ENCODE peak calls at places on chromosome 3, in five cellular contexts. C is astrocyte of the spinal cord, Q is right lobe of liver, P is BE2C, L is cardiac muscle cell. W is an unnamed sample.

GRCh38 chr3:38267689-38268477 is 2.3 kb downstream of the SLC22A13 start:
- DNase-seq in L (no peak), P (no peak), C (no peak), Q (no peak), W (no peak)

GRCh38 chr3:88151358-88151757 is 1.6 kb downstream of the C3orf38 start:
- DNase-seq in P (no peak), Q (no peak), L (no peak), C (peak; percentile 5), W (peak; percentile 32)

GRCh38 chr3:43253294-43253693 is 33.0 kb upstream of the SNRK start:
- DNase-seq in Q (no peak), L (no peak), C (no peak), P (no peak), W (no peak)

GRCh38 chr3:112327371-112327951 is 5.5 kb upstream of the CD200 start:
- DNase-seq in C (peak; percentile 63), L (peak; percentile 40), Q (no peak), P (peak; percentile 57), W (peak; percentile 86)

GRCh38 chr3:123941150-123941941 is 19.7 kb downstream of the CCDC14 start:
- DNase-seq in C (peak; percentile 16), P (peak; percentile 43), Q (no peak), L (no peak), W (no peak)

GRCh38 chr3:55486101-55486856 is 827 bp downstream of the WNT5A start:
- DNase-seq in C (peak; percentile 91), P (no peak), L (peak; percentile 94), Q (peak; percentile 83), W (peak; percentile 83)

GRCh38 chr3:122992628-122993570 is 34.7 kb downstream of the SEMA5B start:
- DNase-seq in P (peak; percentile 42), C (no peak), L (no peak), Q (no peak), W (no peak)

GRCh38 chr3:114411811-114412803 is 118.3 kb downstream of the TIGIT start:
- DNase-seq in Q (no peak), C (peak; percentile 84), P (no peak), L (no peak), W (peak; percentile 81)

GRCh38 chr3:37861540-37862051 is at the start of gene CTDSPL:
- DNase-seq in C (peak; percentile 30), Q (peak; percentile 68), P (peak; percentile 47), L (peak; percentile 76), W (peak; percentile 71)

GRCh38 chr3:186902154-186902553 is 28.2 kb upstream of the ST6GAL1 start:
- DNase-seq in P (no peak), C (peak; percentile 38), L (no peak), Q (no peak), W (no peak)

GRCh38 chr3:27357665-27358258 is 11.4 kb downstream of the NEK10 start:
- DNase-seq in Q (no peak), P (peak; percentile 43), L (peak; percentile 71), C (peak; percentile 67), W (peak; percentile 73)

GRCh38 chr3:134718736-134719135 is 67.9 kb upstream of the KY start:
- DNase-seq in L (no peak), C (no peak), P (no peak), Q (no peak), W (no peak)

GRCh38 chr3:17678116-17678741 is 64.2 kb downstream of the TBC1D5 start:
- DNase-seq in Q (no peak), C (peak; percentile 52), L (no peak), P (no peak), W (peak; percentile 36)

GRCh38 chr3:183513046-183513706 is 42.3 kb downstream of the KLHL6 start:
- DNase-seq in Q (no peak), C (no peak), L (no peak), P (no peak), W (no peak)

GRCh38 chr3:99753268-99753975 is 64.2 kb upstream of the CMSS1 start:
- DNase-seq in C (peak; percentile 85), P (peak; percentile 34), L (peak; percentile 68), Q (no peak), W (peak; percentile 91)

GRCh38 chr3:170483485-170484262 is 65.0 kb downstream of the CLDN11 start:
- DNase-seq in C (no peak), Q (no peak), L (no peak), P (no peak), W (no peak)

GRCh38 chr3:12405432-12406272 is 78.6 kb upstream of the TSEN2 start:
- DNase-seq in L (no peak), P (peak; percentile 20), C (peak; percentile 95), Q (peak; percentile 95), W (peak; percentile 97)

GRCh38 chr3:29212789-29213433 is 68.0 kb upstream of the RBMS3 start:
- DNase-seq in P (no peak), Q (no peak), L (no peak), C (no peak), W (no peak)

GRCh38 chr3:66442254-66443249 is 58.3 kb downstream of the LRIG1 start:
- DNase-seq in L (peak; percentile 70), Q (peak; percentile 67), P (peak; percentile 61), C (peak; percentile 84), W (peak; percentile 82)

DNA sequence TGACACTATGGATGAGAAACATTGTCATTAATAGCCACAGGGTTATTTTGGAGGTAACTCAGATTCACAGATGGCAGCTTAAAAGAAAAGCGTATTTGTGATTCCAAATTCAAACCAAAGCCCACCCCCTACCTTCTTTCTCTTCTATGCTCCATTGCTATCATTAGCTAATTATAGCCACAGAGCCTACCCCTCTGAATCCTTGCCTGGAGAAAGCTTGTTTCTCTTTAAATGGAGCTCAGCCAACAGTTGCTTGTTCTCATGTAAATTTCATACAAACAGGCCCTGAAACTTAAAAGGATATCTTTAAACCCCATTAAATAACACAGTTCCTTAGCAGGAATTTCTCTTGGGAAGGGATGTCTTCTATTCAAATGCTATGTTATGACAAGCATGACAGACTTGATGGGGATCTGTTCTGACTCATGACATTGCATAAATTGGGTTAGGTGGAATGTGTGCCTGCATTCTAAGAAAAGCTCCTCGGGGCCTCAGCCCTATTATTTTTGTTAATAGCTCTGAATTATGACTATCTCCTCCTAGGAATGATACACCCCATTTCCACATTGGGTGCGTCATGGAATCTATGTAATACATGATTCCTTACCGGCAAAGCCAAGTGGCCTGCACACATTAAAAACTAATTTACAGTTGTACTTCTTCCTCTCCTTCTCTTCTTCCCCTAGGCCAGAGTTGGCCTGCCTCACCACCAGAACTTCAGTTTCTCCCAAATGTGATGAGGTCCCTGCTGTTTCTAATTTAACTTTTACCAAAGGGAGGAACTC is 265.7 kb downstream of the TAFA4 start:
- DNase-seq in L (peak; percentile 8), P (no peak), Q (no peak), C (no peak), W (no peak)
- TF ChIP-seq CTCF in L (no peak), P (no peak), Q (no peak), C (no peak), W (no peak)

DNA sequence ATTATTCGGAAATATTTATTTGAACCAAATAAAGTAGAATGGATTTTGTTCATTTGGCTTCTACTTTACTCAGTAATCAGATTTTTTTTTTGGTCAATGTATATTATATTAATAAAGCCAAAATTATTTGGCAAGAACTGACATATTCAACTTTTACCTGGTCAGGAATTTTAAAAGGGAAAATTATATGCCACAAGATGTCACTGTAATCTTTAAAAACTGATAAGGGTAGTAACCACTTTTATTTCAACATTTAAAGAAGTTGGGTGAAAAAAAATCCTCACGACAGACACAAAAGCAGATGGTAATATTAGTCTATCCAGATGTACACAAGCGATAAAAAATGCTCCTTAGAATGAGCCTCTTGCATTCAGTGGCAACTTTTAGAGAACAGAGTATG is 101.9 kb downstream of the SERPINI1 start:
- DNase-seq in P (no peak), L (no peak), C (peak; percentile 5), Q (no peak), W (peak; percentile 41)
- TF ChIP-seq CTCF in P (no peak), L (no peak), C (no peak), Q (peak; percentile 26), W (no peak)

DNA sequence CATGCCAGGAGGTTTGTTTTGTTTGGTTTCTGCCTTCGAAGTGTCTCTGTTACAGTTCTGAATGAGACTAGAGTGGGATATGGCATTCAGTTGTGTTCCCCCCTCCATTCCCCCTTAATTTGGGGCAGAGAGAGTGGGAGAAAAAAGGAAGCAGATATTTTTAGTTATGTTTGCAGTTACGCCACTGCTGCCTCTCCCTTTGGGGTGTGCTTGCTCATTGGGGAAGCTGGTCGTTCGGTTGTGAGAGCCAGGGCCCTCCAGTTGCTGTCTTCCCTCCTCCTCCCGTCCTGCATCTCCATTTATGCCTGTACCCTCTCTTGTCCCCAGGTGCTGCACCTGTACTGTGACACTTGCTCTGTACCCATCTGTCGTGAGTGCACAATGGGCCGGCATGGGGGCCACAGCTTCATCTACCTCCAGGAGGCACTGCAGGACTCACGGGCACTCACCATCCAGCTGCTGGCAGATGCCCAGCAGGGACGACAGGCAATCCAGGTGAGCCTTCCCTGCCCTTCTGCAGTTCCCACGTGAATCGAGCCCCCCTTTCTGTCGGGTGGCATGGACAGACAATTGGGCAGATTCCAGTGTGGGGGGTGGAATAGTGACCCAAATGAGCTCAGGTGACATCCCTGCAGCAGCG is 55.8 kb downstream of the TRIM71 start:
- DNase-seq in P (no peak), Q (no peak), C (no peak), L (no peak), W (no peak)
- TF ChIP-seq CTCF in P (no peak), Q (no peak), C (no peak), L (no peak), W (no peak)

GRCh38 chr3:154781595-154781994 is 298.5 kb upstream of the MME start:
- DNase-seq in P (no peak), C (no peak), L (no peak), Q (no peak), W (no peak)
- TF ChIP-seq CTCF in P (no peak), C (no peak), L (no peak), Q (no peak), W (no peak)

GRCh38 chr3:141345951-141346817 is 22.1 kb upstream of the ZBTB38 start:
- DNase-seq in P (no peak), L (no peak), Q (no peak), C (no peak), W (no peak)

GRCh38 chr3:141342386-141342785 is 25.9 kb upstream of the ZBTB38 start:
- DNase-seq in P (no peak), L (no peak), Q (no peak), C (no peak), W (no peak)

GRCh38 chr3:141343824-141344223 is 24.5 kb upstream of the ZBTB38 start:
- DNase-seq in P (no peak), Q (no peak), L (no peak), C (no peak), W (no peak)

GRCh38 chr3:141346839-141347238 is 21.5 kb upstream of the ZBTB38 start:
- DNase-seq in Q (no peak), L (no peak), C (no peak), P (no peak), W (no peak)

GRCh38 chr3:141345528-141345927 is 22.8 kb upstream of the ZBTB38 start:
- DNase-seq in P (no peak), L (no peak), C (no peak), Q (no peak), W (no peak)
- TF ChIP-seq CTCF in P (no peak), L (no peak), C (no peak), Q (no peak), W (no peak)

GRCh38 chr3:10693457-10693856 is 122.6 kb upstream of the SLC6A11 start:
- DNase-seq in P (no peak), C (no peak), L (no peak), Q (no peak), W (peak; percentile 15)
- TF ChIP-seq CTCF in P (peak; percentile 7), C (peak; percentile 37), L (peak; percentile 25), Q (peak; percentile 56), W (peak; percentile 2)

DNA sequence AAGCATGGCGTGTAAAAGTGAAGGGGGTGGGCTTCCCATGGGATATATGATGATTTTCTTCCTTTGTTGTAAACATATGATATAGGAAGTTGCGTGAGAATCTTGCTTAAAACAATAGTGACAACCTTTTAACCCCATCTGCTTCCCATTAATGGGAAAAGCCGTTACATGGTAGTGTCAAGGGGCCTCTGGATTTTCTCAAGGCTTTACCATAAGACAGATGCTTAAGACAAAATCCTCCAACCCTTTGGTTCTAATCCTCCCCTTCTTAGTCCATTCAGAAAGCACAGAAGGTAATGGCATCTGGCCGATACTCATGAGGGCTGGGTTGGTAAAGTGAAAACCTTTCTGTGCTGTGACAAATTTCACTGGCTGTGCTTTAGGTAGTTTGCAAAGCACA is 25.0 kb downstream of the DPH3 start:
- DNase-seq in C (no peak), P (no peak), Q (no peak), L (no peak), W (peak; percentile 47)
- TF ChIP-seq CTCF in C (no peak), P (no peak), Q (no peak), L (no peak), W (no peak)